ENCODE peak calls at places on chromosome 10, in five cellular contexts. B is colonic mucosa, V is stomach, K is RWPE1, M is GM10248. A is an unnamed sample.

GRCh38 chr10:132509506-132510173 is 27.9 kb upstream of the INPP5A start:
- DNase-seq in B (no peak), M (no peak), V (no peak), K (no peak), A (no peak)

GRCh38 chr10:17219024-17219423 is 9.0 kb upstream of the VIM start:
- DNase-seq in M (no peak), B (no peak), K (no peak), V (no peak), A (no peak)

GRCh38 chr10:89664206-89664605 is 19.2 kb upstream of the PANK1 start:
- DNase-seq in V (no peak), K (no peak), M (no peak), B (no peak), A (no peak)

GRCh38 chr10:46266506-46266985 is 20.3 kb upstream of the ANTXRL start:
- DNase-seq in V (peak), K (no peak), M (no peak), B (no peak), A (no peak)

GRCh38 chr10:78401882-78402367 is 368.3 kb downstream of the RPS24 start:
- DNase-seq in B (no peak), K (no peak), V (no peak), M (no peak), A (no peak)

GRCh38 chr10:6077071-6077675 is 11.7 kb upstream of the RBM17 start:
- DNase-seq in B (no peak), M (no peak), K (no peak), V (no peak), A (no peak)

GRCh38 chr10:124091646-124092269 is 1.6 kb downstream of the CHST15 start:
- DNase-seq in V (no peak), K (peak), M (no peak), B (no peak), A (no peak)

GRCh38 chr10:17673517-17674051 is 29.6 kb downstream of the STAM start:
- DNase-seq in B (no peak), V (no peak), K (peak), M (no peak), A (peak)

GRCh38 chr10:63562857-63563256 is 41.7 kb downstream of the REEP3 start:
- DNase-seq in B (no peak), V (no peak), K (no peak), M (no peak), A (no peak)

GRCh38 chr10:15515207-15515606 is 144.1 kb upstream of the FAM171A1 start:
- DNase-seq in M (no peak), K (no peak), V (no peak), B (peak), A (no peak)

GRCh38 chr10:123016228-123016627 is 7.4 kb downstream of the ACADSB start:
- DNase-seq in B (no peak), M (no peak), K (no peak), V (no peak), A (no peak)

GRCh38 chr10:99548041-99548530 is 15.3 kb downstream of the NKX2-3 start:
- DNase-seq in K (no peak), B (no peak), M (peak), V (no peak), A (no peak)
- TF ChIP-seq CTCF in K (no peak), B (no peak), M (no peak), V (no peak), A (peak)

GRCh38 chr10:116792772-116793171 is 50.4 kb upstream of the HSPA12A start:
- DNase-seq in K (no peak), V (no peak), M (no peak), B (no peak), A (no peak)
- TF ChIP-seq CTCF in K (no peak), V (no peak), M (no peak), B (no peak), A (no peak)

DNA sequence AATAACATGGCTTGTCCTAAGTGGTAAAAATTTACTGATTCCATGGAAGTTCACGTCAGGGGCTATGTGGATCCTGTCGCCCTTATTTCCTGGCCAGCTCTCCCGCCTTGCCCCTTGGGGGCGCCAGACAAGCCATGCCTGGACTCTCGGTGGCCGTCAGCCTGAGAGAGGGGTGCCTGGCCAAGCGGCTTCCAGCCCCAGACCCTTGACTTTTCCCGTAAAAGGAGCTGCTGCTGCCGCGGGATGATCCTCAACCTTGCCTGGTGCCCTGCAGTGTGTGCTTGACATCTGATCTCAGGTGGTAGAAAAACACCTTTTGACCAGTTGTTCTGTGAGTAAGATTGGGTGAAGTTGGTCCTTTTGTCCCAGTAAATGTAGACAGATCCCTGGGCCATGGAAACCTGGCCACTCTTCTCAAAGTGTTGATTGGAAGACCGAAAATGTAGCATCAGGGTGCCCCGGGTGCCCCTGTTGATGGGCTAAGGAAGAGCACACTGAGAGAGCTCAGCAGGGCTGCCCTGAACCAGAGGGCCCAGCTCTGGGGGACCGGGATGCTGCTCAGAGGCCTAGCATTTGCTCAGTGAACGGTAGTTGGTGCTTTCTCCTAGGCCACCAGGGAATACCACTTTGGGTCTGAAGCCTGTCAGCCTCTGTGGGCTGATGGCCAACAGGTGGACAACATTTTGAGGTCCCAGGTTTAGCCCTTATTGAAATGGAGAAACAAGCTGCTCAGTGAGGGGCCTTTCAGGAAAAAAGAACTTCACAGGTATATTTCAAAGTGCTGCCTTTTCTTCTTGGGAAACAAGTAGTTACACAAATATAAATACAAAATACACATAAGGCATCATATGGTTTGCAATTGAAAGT is 162.5 kb downstream of the LRMDA start:
- DNase-seq in K (no peak), M (no peak), B (no peak), V (no peak), A (no peak)
- TF ChIP-seq CTCF in K (no peak), M (no peak), B (no peak), V (no peak), A (peak)

GRCh38 chr10:98790817-98791216 is 344.1 kb upstream of the HPS1 start:
- DNase-seq in V (no peak), M (peak), B (no peak), K (peak), A (no peak)
- TF ChIP-seq CTCF in V (no peak), M (no peak), B (peak), K (peak), A (peak)

GRCh38 chr10:80202934-80203834 is 2.2 kb downstream of the ANXA11 start:
- DNase-seq in V (peak), M (peak), B (peak), K (peak), A (no peak)
- TF ChIP-seq CTCF in V (no peak), M (peak), B (no peak), K (no peak), A (peak)

GRCh38 chr10:74738985-74739567 is 87.3 kb upstream of the KAT6B start:
- DNase-seq in M (peak), B (peak), K (no peak), V (no peak), A (no peak)

GRCh38 chr10:74733612-74734011 is 92.8 kb upstream of the KAT6B start:
- DNase-seq in M (no peak), B (no peak), V (no peak), K (no peak), A (no peak)

GRCh38 chr10:74738543-74738942 is 87.9 kb upstream of the KAT6B start:
- DNase-seq in B (no peak), K (no peak), V (no peak), M (no peak), A (no peak)

GRCh38 chr10:74736029-74736428 is 90.4 kb upstream of the KAT6B start:
- DNase-seq in B (no peak), V (no peak), K (no peak), M (no peak), A (no peak)

GRCh38 chr10:74738052-74738451 is 88.3 kb upstream of the KAT6B start:
- DNase-seq in V (no peak), M (peak), K (no peak), B (no peak), A (no peak)
- TF ChIP-seq CTCF in V (no peak), M (peak), K (no peak), B (no peak), A (no peak)

DNA sequence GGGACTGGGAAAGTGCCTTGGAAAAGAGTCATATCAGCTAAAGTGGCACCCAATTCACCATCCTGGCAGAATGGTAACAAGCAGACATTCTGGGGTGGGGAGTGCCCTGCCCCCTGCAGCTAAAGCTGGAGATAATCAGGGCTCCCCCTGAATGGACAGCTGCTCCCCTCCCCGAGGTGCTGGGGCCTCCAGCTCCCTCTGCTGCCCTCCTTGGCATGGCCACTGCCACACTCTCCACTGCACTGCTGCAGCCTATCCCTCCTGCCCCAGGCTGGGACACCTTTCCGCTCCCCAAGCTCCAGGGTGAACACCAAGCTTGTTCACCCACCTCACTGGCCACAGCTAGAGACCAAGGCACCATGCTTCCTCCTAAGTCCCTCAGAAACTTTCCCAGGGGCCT is 9.8 kb upstream of the PARD3 start:
- DNase-seq in B (no peak), V (no peak), M (no peak), K (no peak), A (no peak)
- TF ChIP-seq CTCF in B (no peak), V (no peak), M (peak), K (no peak), A (peak)

GRCh38 chr10:95742962-95743535 is 12.9 kb upstream of the ENTPD1 start:
- DNase-seq in B (no peak), K (no peak), M (no peak), V (no peak), A (no peak)

GRCh38 chr10:95742529-95742884 is 13.5 kb upstream of the ENTPD1 start:
- DNase-seq in M (no peak), B (peak), V (peak), K (no peak), A (no peak)

GRCh38 chr10:95739046-95739445 is 16.9 kb upstream of the ENTPD1 start:
- DNase-seq in K (no peak), V (no peak), B (no peak), M (no peak), A (no peak)

GRCh38 chr10:95745487-95745886 is 10.5 kb upstream of the ENTPD1 start:
- DNase-seq in K (no peak), V (no peak), B (no peak), M (peak), A (no peak)

DNA sequence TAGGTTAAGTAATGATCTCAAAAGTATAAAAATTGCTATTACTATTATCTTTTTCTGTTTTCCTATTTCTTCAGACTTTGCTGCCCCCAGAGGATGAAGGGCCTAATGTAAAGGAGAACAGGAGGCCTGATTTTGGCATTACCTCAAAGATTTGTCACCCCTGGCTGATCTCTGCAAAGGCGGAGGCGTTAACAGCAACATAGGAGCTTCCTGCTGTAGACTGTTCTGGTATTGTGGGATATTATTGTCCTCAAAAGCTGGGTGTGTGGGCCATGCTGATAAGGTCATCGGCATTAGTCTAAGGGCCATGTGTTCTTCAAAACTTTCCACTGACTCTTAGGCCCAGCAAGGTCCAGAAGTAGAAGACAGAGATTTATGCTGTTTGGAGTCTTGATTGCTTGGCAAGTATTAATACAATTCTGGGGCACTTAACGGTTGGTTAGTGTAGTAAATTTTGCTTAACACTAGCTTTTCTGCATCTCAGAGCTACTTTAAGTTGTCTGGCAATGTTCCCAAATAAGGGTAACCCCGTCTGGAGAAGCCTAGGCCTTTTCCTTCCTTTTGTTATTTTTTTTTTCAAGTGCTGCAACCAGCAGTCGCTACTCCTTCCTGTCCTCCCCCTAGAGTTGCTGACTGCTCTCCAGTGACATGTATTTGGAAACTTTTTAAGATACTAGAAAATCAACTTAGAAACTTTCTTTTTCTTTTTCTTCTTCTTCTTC is 14.0 kb upstream of the ENTPD1 start:
- DNase-seq in K (no peak), B (peak), M (peak), V (no peak), A (no peak)
- TF ChIP-seq CTCF in K (no peak), B (no peak), M (peak), V (no peak), A (no peak)

A was measured in keratinocyte.